ENCODE peak calls at places on chromosome 18, in seven cellular contexts. K, P, U, R, J, O and S are unnamed samples.

GRCh38 chr18:55856191-55856590 is 268.2 kb upstream of the TCF4 start:
- DNase-seq in K (peak), P (peak), U (no peak), R (no peak), J (peak), O (no peak), S (peak)

GRCh38 chr18:67428805-67429204 is 87.7 kb downstream of the DSEL start:
- DNase-seq in K (peak), P (peak), U (no peak), R (no peak), J (no peak), O (no peak), S (peak)

GRCh38 chr18:11955299-11956029 is 25.8 kb upstream of the IMPA2 start:
- DNase-seq in K (peak), P (peak), U (no peak), R (no peak), J (peak), O (no peak), S (peak)

GRCh38 chr18:49849331-49850217 is 36.2 kb upstream of the ACAA2 start:
- DNase-seq in K (peak), P (peak), U (no peak), R (no peak), J (peak), O (no peak), S (peak)

GRCh38 chr18:5542393-5543035 is 1.3 kb downstream of the EPB41L3 start:
- DNase-seq in K (peak), P (no peak), U (peak), R (no peak), J (no peak), O (no peak), S (no peak)

GRCh38 chr18:50973367-50974126 is 5.7 kb downstream of the ELAC1 start:
- DNase-seq in K (peak), P (peak), U (no peak), R (no peak), J (peak), O (no peak), S (peak)

GRCh38 chr18:7898181-7898580 is 331.1 kb downstream of the PTPRM start:
- DNase-seq in K (no peak), P (no peak), U (no peak), R (no peak), J (no peak), O (no peak), S (no peak)

GRCh38 chr18:76553715-76554603 is 58.9 kb upstream of the ZNF516 start:
- DNase-seq in K (peak), P (peak), U (no peak), R (no peak), J (no peak), O (no peak), S (peak)

GRCh38 chr18:48806551-48807261 is 144.1 kb downstream of the SMAD7 start:
- DNase-seq in K (no peak), P (peak), U (no peak), R (no peak), J (no peak), O (no peak), S (no peak)

GRCh38 chr18:33804258-33804657 is 226.2 kb downstream of the ASXL3 start:
- DNase-seq in K (peak), P (peak), U (peak), R (no peak), J (peak), O (no peak), S (no peak)

GRCh38 chr18:46320928-46321855 is 217.0 kb downstream of the HAUS1 start:
- DNase-seq in K (peak), P (peak), U (no peak), R (no peak), J (peak), O (no peak), S (peak)

GRCh38 chr18:22983175-22983574 is 50.0 kb downstream of the RBBP8 start:
- DNase-seq in K (peak), P (peak), U (peak), R (no peak), J (no peak), O (no peak), S (peak)

GRCh38 chr18:21682276-21683051 is 22.1 kb downstream of the ABHD3 start:
- DNase-seq in K (peak), P (peak), U (no peak), R (peak), J (no peak), O (peak), S (peak)

GRCh38 chr18:32610116-32610630 is 139.5 kb upstream of the GAREM1 start:
- DNase-seq in K (no peak), P (no peak), U (no peak), R (no peak), J (no peak), O (no peak), S (no peak)